ENCODE peak calls at places on chromosomes 6 and 20, in nine cellular contexts. Y is H9, C is fibroblast of lung, P is A549, A is RWPE2, K is right atrium auricular region, D is pancreas, O is heart left ventricle, X is neural progenitor cell. E is an unnamed sample. For H3K9me3, the result is how much of the 10 kb centered on the place peaks cover.

GRCh38 chr6:26553264-26553738 is 15.1 kb downstream of the HMGN4 start:
- DNase-seq in Y (peak), C (peak), P (peak), A (no peak), K (peak), D (peak), O (peak), X (peak), E (no peak)

GRCh38 chr6:117531758-117532276 is 49.3 kb downstream of the DCBLD1 start:
- DNase-seq in Y (no peak), C (peak), P (no peak), A (no peak), K (no peak), D (no peak), O (no peak), X (no peak), E (no peak)

GRCh38 chr6:41257369-41258195 is 28.9 kb downstream of the TREM1 start:
- DNase-seq in Y (no peak), C (peak), P (no peak), A (no peak), K (no peak), D (peak), O (no peak), X (no peak), E (no peak)

GRCh38 chr6:51934098-51934497 is 153.3 kb downstream of the PKHD1 start:
- DNase-seq in Y (peak), C (no peak), P (peak), A (no peak), K (no peak), D (no peak), O (no peak), X (peak), E (no peak)

GRCh38 chr6:170172406-170172805 is 118.5 kb downstream of the DLL1 start:
- DNase-seq in Y (no peak), C (no peak), P (no peak), A (no peak), K (no peak), D (no peak), O (no peak), X (no peak), E (no peak)

GRCh38 chr6:125884656-125885055 is 71.9 kb upstream of the HINT3 start:
- DNase-seq in Y (no peak), C (no peak), P (no peak), A (no peak), K (no peak), D (no peak), O (no peak), X (no peak), E (no peak)

GRCh38 chr6:37699138-37699766 is 1.6 kb upstream of the MDGA1 start:
- DNase-seq in Y (no peak), C (no peak), P (no peak), A (no peak), K (no peak), D (peak), O (no peak), X (no peak), E (no peak)

GRCh38 chr20:16405254-16405653 is 168.0 kb downstream of the KIF16B start:
- DNase-seq in Y (no peak), C (no peak), P (no peak), A (no peak), K (no peak), D (no peak), O (no peak), X (no peak), E (no peak)

GRCh38 chr6:155487362-155488130 is 31.9 kb upstream of the NOX3 start:
- DNase-seq in Y (no peak), C (no peak), P (no peak), A (no peak), K (no peak), D (no peak), O (no peak), X (no peak), E (no peak)

GRCh38 chr6:52513896-52514295 is 63.0 kb downstream of the TRAM2 start:
- DNase-seq in Y (no peak), C (no peak), P (no peak), A (no peak), K (no peak), D (no peak), O (no peak), X (no peak), E (no peak)

DNA sequence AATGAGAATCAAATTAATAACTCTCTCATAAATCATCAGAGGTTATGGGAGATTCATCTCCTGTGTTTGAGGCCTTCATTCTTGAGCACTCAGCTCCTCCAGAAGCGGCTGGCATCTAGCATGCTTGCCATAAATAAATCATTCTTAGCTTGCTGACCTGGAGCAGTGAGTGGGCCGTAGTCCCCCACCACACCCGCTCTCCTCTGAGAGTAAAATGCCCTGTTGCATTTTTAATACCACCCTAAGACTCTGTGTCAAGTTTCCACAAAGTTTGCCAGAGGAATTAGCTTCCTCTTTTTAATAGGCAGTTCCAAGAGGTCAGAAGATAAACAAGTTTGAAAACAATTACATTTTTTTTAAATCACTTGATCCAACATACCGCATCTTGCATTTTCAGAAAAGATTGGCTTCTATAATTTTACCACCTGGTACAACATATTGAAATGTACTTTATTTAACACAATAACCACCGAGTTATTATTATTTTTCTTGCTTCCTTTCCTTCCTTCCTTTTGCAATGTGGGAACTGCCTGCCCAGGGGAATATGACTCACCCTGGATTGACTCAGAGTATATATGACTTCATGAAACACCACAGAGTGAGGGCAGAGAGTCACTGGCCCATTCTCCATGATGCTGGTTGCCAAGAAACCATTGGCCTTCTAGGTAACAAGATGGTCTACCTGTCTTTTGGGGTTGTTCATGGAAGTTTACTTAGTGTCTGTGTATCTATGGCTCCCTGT is 29.4 kb upstream of the CLIC5 start:
- DNase-seq in Y (no peak), C (peak), P (peak), A (no peak), K (peak), D (no peak), O (peak), X (no peak), E (no peak)
- H3K27ac ChIP-seq in Y (no peak), C (peak), P (no peak), A (no peak), K (peak), D (no peak), O (peak), X (no peak), E (no peak)

DNA sequence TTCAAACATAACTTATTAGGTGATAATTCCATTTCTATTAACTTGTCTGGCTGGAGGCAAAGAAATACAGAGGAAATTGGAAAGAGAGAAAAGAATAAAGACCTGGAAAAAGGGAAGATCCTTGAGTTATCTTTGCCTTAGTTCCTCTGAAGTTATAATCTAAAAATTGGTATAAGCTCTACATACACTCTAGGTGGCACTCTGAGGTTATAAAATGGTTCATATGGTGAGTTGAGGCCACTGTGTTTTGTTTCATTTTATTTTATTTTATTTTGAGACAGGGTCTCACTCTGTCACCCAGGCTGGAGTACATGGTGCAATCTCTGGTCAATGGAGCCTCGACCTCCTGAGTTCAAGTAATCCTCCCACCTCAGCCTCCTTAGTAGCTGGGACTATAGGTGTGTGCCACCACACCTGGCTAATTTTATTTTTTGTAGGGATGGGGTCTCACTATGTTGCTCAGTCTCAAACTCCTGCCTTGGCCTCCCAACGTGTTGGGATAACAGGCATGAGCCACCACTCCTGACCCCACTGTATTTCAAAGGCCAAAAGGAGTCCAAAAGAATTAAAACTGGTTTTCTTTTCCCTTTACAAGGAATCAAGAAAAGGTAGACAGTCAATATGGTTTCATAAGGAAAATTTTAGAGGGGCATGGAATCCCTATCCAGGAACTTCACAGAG is 19.4 kb downstream of the GPX6 start:
- DNase-seq in Y (no peak), C (no peak), P (no peak), A (no peak), K (no peak), D (no peak), O (no peak), X (no peak), E (no peak)
- TF ChIP-seq CTCF in Y (peak), C (no peak), P (peak), A (peak), K (no peak), D (no peak), O (no peak), X (peak), E (no peak)

DNA sequence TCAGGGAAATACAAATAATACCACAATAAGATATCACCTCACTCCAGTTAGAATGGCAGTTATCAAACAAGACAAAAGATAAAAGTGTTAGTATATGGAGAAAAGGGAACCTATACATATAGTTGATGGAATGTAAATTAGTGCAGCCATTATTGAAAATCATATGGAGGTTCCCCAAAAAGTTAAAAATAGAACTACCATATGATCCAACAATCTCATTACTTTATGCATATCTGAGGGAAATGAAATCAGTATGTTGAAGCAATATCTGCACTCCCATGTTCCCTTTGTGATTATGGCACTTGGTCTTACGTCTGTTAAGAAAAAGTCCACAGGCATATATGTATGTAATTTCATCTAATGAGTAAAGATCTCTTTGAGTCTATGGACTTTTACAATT is 96.9 kb downstream of the STXBP5 start:
- DNase-seq in Y (no peak), C (no peak), P (no peak), A (no peak), K (no peak), D (no peak), O (no peak), X (no peak), E (no peak)
- H3K9me3 ChIP-seq in Y (under half), C (under half), P (under half), A (under half), K (under half), D (under half), O (under half), X (under half), E (under half)

GRCh38 chr20:19964289-19965263 is 52.6 kb upstream of the NAA20 start:
- DNase-seq in Y (no peak), C (peak), P (peak), A (no peak), K (peak), D (peak), O (no peak), X (no peak), E (peak)
- H3K27ac ChIP-seq in Y (no peak), C (peak), P (peak), A (peak), K (peak), D (no peak), O (peak), X (no peak), E (peak)

DNA sequence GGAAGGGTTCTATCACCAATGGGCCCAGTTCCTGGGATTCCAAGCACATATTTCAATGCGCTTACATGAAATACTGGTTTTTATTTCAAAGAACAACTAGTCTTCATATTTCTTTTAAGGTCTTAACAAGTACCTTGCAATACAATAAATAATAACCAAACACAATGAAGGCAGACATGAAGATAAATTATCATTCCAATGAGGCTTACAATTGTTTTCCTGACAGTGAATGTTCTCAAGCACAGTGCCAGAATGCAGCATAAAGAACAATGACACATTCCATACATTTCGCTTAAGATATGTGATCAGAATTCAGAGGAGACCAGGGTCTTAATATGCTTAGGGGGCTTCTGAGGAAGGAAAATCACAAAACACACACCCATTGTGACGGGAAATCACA is 26.3 kb downstream of the RAMACL start:
- DNase-seq in Y (no peak), C (no peak), P (no peak), A (no peak), K (no peak), D (no peak), O (no peak), X (no peak), E (no peak)
- TF ChIP-seq CTCF in Y (no peak), C (no peak), P (no peak), A (no peak), K (no peak), D (no peak), O (no peak), X (no peak), E (no peak)

GRCh38 chr6:107447663-107448216 is 11.6 kb downstream of the PDSS2 start:
- DNase-seq in Y (no peak), C (no peak), P (no peak), A (no peak), K (no peak), D (no peak), O (no peak), X (no peak), E (no peak)
- H3K9me3 ChIP-seq in Y (under half), C (under half), P (under half), A (under half), K (under half), D (under half), O (under half), X (under half), E (under half)

E was measured in AG04450.